ENCODE peak calls at places on chromosome 22, in four cellular contexts. K is neural progenitor cell, Q is transverse colon, C is brain microvascular endothelial cell. F is an unnamed sample.
A peak's percentile ranks its signal among the peaks of the same experiment; 100 is the strongest.

GRCh38 chr22:47806894-47807293 is 1044.4 kb downstream of the TBC1D22A start:
- DNase-seq in Q (no peak), C (no peak), K (no peak), F (no peak)

GRCh38 chr22:47846206-47846605 is 1083.8 kb downstream of the TBC1D22A start:
- DNase-seq in Q (no peak), C (no peak), K (no peak), F (no peak)

GRCh38 chr22:49081261-49081666 is 746.4 kb downstream of the BRD1 start:
- DNase-seq in C (no peak), Q (no peak), K (no peak), F (no peak)

GRCh38 chr22:46612904-46613605 is 7.1 kb upstream of the GRAMD4 start:
- DNase-seq in K (no peak), C (no peak), Q (peak; percentile 69), F (no peak)

GRCh38 chr22:49970528-49971231 is 10.1 kb downstream of the PIM3 start:
- DNase-seq in C (peak; percentile 87), Q (peak; percentile 96), K (peak; percentile 79), F (peak; percentile 96)

GRCh38 chr22:42343551-42344081 is 73.2 kb upstream of the TCF20 start:
- DNase-seq in C (no peak), K (peak; percentile 81), Q (no peak), F (no peak)

GRCh38 chr22:18066181-18066859 is 11.5 kb upstream of the PEX26 start:
- DNase-seq in Q (peak; percentile 50), K (no peak), C (no peak), F (no peak)

GRCh38 chr22:23398701-23399366 is 181.3 kb downstream of the IGLL1 start:
- DNase-seq in Q (no peak), K (no peak), C (no peak), F (no peak)

GRCh38 chr22:47408409-47408808 is 646.0 kb downstream of the TBC1D22A start:
- DNase-seq in K (no peak), Q (no peak), C (no peak), F (no peak)

GRCh38 chr22:30547188-30547587 is 647 bp upstream of the SEC14L6 start:
- DNase-seq in C (no peak), K (no peak), Q (no peak), F (no peak)

GRCh38 chr22:42489000-42489399 is 30.6 kb downstream of the RRP7A start:
- DNase-seq in C (no peak), Q (no peak), K (no peak), F (no peak)

GRCh38 chr22:46551996-46552395 is 14.6 kb upstream of the CELSR1 start:
- DNase-seq in C (no peak), Q (no peak), K (no peak), F (no peak)

GRCh38 chr22:35134637-35135036 is 68.7 kb downstream of the ISX start:
- DNase-seq in Q (peak; percentile 87), K (no peak), C (no peak), F (no peak)

GRCh38 chr22:38948181-38948940 is 9.0 kb upstream of the APOBEC3A start:
- DNase-seq in Q (peak; percentile 6), K (peak; percentile 1), C (no peak), F (no peak)

GRCh38 chr22:30234786-30235470 is 11.6 kb downstream of the LIF start:
- DNase-seq in K (no peak), C (no peak), Q (no peak), F (no peak)

GRCh38 chr22:31846161-31847115 is 92.6 kb downstream of the DEPDC5 start:
- DNase-seq in Q (no peak), K (no peak), C (peak; percentile 68), F (no peak)
- TF ChIP-seq CTCF in Q (no peak), K (peak; percentile 38), C (peak; percentile 74), F (peak; percentile 44)

DNA sequence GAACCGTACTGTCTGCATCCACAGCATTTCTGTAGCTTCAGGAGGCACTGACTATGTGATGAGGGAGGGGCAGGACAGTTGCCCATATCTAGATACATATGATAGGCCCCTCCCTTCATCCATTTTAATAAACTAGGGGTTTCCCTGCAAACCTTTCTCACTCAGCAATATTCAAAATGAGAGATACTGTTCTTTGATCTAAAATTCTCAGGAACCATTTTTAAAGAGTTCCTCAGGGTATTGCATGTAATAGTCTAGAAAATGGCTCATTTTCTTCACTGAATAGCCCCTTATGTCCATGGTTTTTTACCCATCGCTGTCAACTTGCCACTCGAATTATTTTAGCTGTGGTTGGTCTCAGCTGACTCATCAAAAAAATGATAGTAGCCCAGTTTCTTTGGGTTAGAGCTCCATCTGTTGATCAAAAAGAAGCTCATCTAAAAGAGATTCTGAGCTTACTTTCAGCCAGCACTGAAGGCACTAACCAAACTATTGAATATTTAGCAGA is 37.0 kb upstream of the DNAJB7 start:
- DNase-seq in K (peak; percentile 36), Q (no peak), C (peak; percentile 43), F (peak; percentile 65)
- H3K4me3 ChIP-seq in K (no peak overlapping the region), Q (peak overlapping the region; percentile 20), C (no peak overlapping the region), F (no peak overlapping the region)

DNA sequence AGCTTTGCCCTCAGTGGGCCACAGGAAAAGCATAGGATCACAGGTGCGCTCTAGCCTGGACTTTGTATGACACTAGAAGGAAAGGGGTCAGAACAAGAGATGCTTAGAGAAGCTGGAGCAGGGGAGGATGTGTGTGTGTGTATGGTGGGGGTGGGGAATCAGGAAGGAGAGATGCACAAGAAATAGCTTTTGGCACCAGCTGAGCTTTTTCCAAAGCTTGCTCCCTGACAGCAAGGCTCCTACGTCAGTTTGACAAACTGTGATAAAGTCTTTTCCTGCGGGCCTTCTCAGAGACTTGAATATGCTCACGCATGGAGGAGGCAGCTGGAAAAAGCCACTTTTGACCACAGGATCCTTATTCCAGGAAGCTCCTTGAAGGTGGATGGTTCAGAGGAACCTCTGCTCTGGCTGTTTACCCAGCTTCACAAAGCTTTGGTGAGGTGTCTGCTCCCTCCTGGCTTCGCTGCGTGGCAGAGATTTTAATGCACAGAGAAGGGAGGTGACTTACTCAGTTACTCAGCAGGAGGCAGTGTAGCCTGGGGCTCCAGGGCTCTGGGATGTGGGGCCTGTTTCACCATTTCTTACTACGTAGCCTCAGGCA is 3.9 kb downstream of the CDC42EP1 start:
- DNase-seq in C (no peak), K (no peak), Q (no peak), F (peak; percentile 52)
- TF ChIP-seq CTCF in C (peak; percentile 29), K (no peak), Q (no peak), F (no peak)

GRCh38 chr22:33874206-33874605 is 46.1 kb downstream of the LARGE1 start:
- DNase-seq in Q (peak; percentile 39), K (peak; percentile 38), C (no peak), F (no peak)
- H3K4me3 ChIP-seq in Q (no peak overlapping the region), K (no peak overlapping the region), C (no peak overlapping the region), F (no peak overlapping the region)

GRCh38 chr22:27825174-27825573 is 23.6 kb upstream of the MN1 start:
- DNase-seq in C (no peak), Q (no peak), K (no peak), F (no peak)
- TF ChIP-seq CTCF in C (peak; percentile 67), Q (no peak), K (peak; percentile 53), F (peak; percentile 17)

GRCh38 chr22:27720860-27721259 is 80.7 kb downstream of the MN1 start:
- DNase-seq in C (no peak), Q (no peak), K (no peak), F (peak; percentile 27)
- H3K4me3 ChIP-seq in C (no peak overlapping the region), Q (no peak overlapping the region), K (no peak overlapping the region), F (no peak overlapping the region)

GRCh38 chr22:25682071-25682470 is 59.9 kb upstream of the MYO18B start:
- DNase-seq in Q (no peak), K (no peak), C (no peak), F (no peak)
- TF ChIP-seq CTCF in Q (no peak), K (no peak), C (no peak), F (no peak)

GRCh38 chr22:45202333-45203149 is 38.2 kb downstream of the KIAA0930 start:
- DNase-seq in Q (no peak), C (peak; percentile 16), K (no peak), F (no peak)
- H3K4me3 ChIP-seq in Q (no peak overlapping the region), C (no peak overlapping the region), K (no peak overlapping the region), F (no peak overlapping the region)

GRCh38 chr22:17009640-17010291 is 1.7 kb upstream of the GAB4 start:
- DNase-seq in K (no peak), Q (no peak), C (no peak), F (no peak)
- TF ChIP-seq CTCF in K (peak; percentile 17), Q (no peak), C (no peak), F (no peak)